ENCODE peak calls at places on chromosomes 16 and 17, in seven cellular contexts. Q is GM04503; W is right cardiac atrium; J is stimulated activated CD4-positive, alpha-beta T cell treated with anti-CD3 and anti-CD28 coated beads, Interleukin-4, amount 100 ng/mL, for 1 hour; E is astrocyte of the cerebellum; F is stimulated activated CD8-positive, alpha-beta memory T cell treated with anti-CD3 and anti-CD28 coated beads, Interleukin-4, amount 100 ng/mL, for 4 hours; V is ACHN. U is an unnamed sample.

GRCh38 chr16:1054660-1055556 is 17.6 kb upstream of the SSTR5 start:
- DNase-seq in Q (no peak), E (peak; percentile 5), V (peak; percentile 70), W (peak; percentile 86), J (peak; percentile 49), F (no peak), U (peak; percentile 92)

GRCh38 chr17:82965371-82965770 is 114.0 kb upstream of the METRNL start:
- DNase-seq in E (no peak), V (no peak), F (no peak), Q (no peak), J (no peak), W (no peak), U (no peak)

GRCh38 chr16:86396918-86397317 is 113.4 kb upstream of the FOXF1 start:
- DNase-seq in E (peak; percentile 77), Q (peak; percentile 74), F (no peak), W (no peak), J (no peak), V (peak; percentile 42), U (no peak)

GRCh38 chr17:39663688-39664580 is 1.2 kb upstream of the TCAP start:
- DNase-seq in V (peak; percentile 18), W (peak; percentile 71), Q (no peak), E (no peak), J (no peak), F (no peak), U (peak; percentile 56)

GRCh38 chr16:84228321-84228838 is 11.4 kb downstream of the KCNG4 start:
- DNase-seq in Q (peak; percentile 69), E (peak; percentile 63), J (no peak), F (no peak), W (peak; percentile 91), V (peak; percentile 97), U (peak; percentile 31)

GRCh38 chr17:48024149-48025039 is 13.2 kb downstream of the COPZ2 start:
- DNase-seq in Q (no peak), J (peak; percentile 31), F (no peak), E (no peak), W (peak; percentile 82), V (peak; percentile 61), U (peak; percentile 77)

GRCh38 chr17:17710728-17711541 is 29.7 kb downstream of the RAI1 start:
- DNase-seq in W (no peak), E (peak; percentile 70), J (no peak), F (no peak), Q (peak; percentile 73), V (peak; percentile 96), U (peak; percentile 84)

GRCh38 chr16:21996923-21997692 is 3.8 kb downstream of the PDZD9 start:
- DNase-seq in W (no peak), F (no peak), J (no peak), E (no peak), V (no peak), Q (no peak), U (no peak)

GRCh38 chr16:71426069-71426879 is 15.6 kb downstream of the TLE7 start:
- DNase-seq in J (peak; percentile 9), E (peak; percentile 12), W (no peak), F (no peak), V (no peak), Q (peak; percentile 68), U (peak; percentile 88)

GRCh38 chr17:1509255-1509943 is 7.0 kb downstream of the INPP5K start:
- DNase-seq in J (no peak), F (no peak), V (no peak), Q (no peak), E (no peak), W (no peak), U (no peak)

GRCh38 chr17:37720989-37721388 is 23.9 kb downstream of the HNF1B start:
- DNase-seq in J (no peak), V (no peak), W (no peak), Q (no peak), E (no peak), F (no peak), U (no peak)

GRCh38 chr17:31629696-31630470 is 229.2 kb downstream of the COPRS start:
- DNase-seq in W (no peak), Q (peak; percentile 85), F (no peak), J (no peak), E (peak; percentile 9), V (no peak), U (no peak)

GRCh38 chr16:82506734-82507133 is 120.0 kb upstream of the CDH13 start:
- DNase-seq in F (no peak), Q (peak; percentile 3), E (no peak), J (no peak), V (no peak), W (no peak), U (no peak)

GRCh38 chr16:86222965-86223551 is 287.3 kb upstream of the FOXF1 start:
- DNase-seq in Q (peak; percentile 83), W (no peak), V (no peak), J (no peak), E (peak; percentile 69), F (no peak), U (no peak)

GRCh38 chr17:69709441-69709840 is 294.9 kb downstream of the MAP2K6 start:
- DNase-seq in E (no peak), V (no peak), F (no peak), W (no peak), Q (no peak), J (no peak), U (no peak)

GRCh38 chr16:81521141-81521626 is 76.6 kb downstream of the CMIP start:
- DNase-seq in V (no peak), Q (no peak), W (no peak), J (peak; percentile 30), E (no peak), F (peak; percentile 49), U (no peak)

GRCh38 chr17:44235583-44235936 is 16.1 kb upstream of the UBTF start:
- DNase-seq in F (no peak), Q (no peak), J (no peak), W (no peak), V (peak; percentile 95), E (no peak), U (no peak)

GRCh38 chr17:43905985-43906852 is 1.1 kb downstream of the MPP2 start:
- DNase-seq in F (no peak), V (no peak), E (no peak), J (peak; percentile 42), Q (no peak), W (peak; percentile 88), U (peak; percentile 92)

GRCh38 chr17:76491271-76492184 is 9.7 kb downstream of the RHBDF2 start:
- DNase-seq in E (no peak), V (no peak), F (no peak), W (no peak), Q (no peak), J (no peak), U (no peak)

GRCh38 chr16:22355487-22355908 is 18.9 kb downstream of the CDR2 start:
- DNase-seq in E (no peak), J (no peak), W (no peak), Q (no peak), V (no peak), F (no peak), U (no peak)

GRCh38 chr16:73113326-73113720 is 65.4 kb upstream of the ZFHX3 start:
- DNase-seq in W (no peak), E (no peak), J (no peak), F (no peak), Q (peak; percentile 21), V (no peak), U (no peak)

GRCh38 chr17:17663160-17664072 is 17.8 kb upstream of the RAI1 start:
- DNase-seq in W (peak; percentile 83), F (peak; percentile 59), Q (peak; percentile 76), V (peak; percentile 96), E (peak; percentile 91), J (peak; percentile 68), U (peak; percentile 87)

GRCh38 chr16:14179116-14179515 is 108.0 kb downstream of the MRTFB start:
- DNase-seq in W (no peak), F (no peak), J (no peak), E (no peak), Q (no peak), V (no peak), U (no peak)